ENCODE peak calls at places on chromosomes 6 and 20, in five cellular contexts. I is neural crest cell, S is brain microvascular endothelial cell, B is neural progenitor cell, N is heart right ventricle. K is an unnamed sample.

GRCh38 chr6:44177691-44178423 is 19.2 kb downstream of the CAPN11 start:
- DNase-seq in I (no peak), S (peak), B (peak), N (peak), K (no peak)

GRCh38 chr6:147699637-147700036 is 191.1 kb downstream of the SAMD5 start:
- DNase-seq in I (no peak), S (peak), B (no peak), N (no peak), K (no peak)

GRCh38 chr6:43743682-43744381 is 26.2 kb upstream of the VEGFA start:
- DNase-seq in I (no peak), S (no peak), B (no peak), N (no peak), K (no peak)

GRCh38 chr6:106223300-106223930 is 102.1 kb downstream of the ATG5 start:
- DNase-seq in I (peak), S (peak), B (peak), N (peak), K (peak)

GRCh38 chr6:75203721-75204120 is 2.1 kb downstream of the COL12A1 start:
- DNase-seq in I (no peak), S (no peak), B (no peak), N (no peak), K (no peak)

GRCh38 chr6:144151010-144151727 is 852 bp downstream of the STX11 start:
- DNase-seq in I (no peak), S (no peak), B (peak), N (no peak), K (peak)

GRCh38 chr6:47094351-47094925 is 52.3 kb upstream of the ADGRF1 start:
- DNase-seq in I (no peak), S (no peak), B (no peak), N (no peak), K (no peak)

GRCh38 chr6:53023323-53023722 is 28.2 kb upstream of the GSTA4 start:
- DNase-seq in I (no peak), S (no peak), B (no peak), N (no peak), K (no peak)

GRCh38 chr6:37489697-37490336 is 9.9 kb downstream of the CCDC167 start:
- DNase-seq in I (no peak), S (peak), B (no peak), N (no peak), K (no peak)

GRCh38 chr6:47146426-47147174 is 104.5 kb upstream of the ADGRF1 start:
- DNase-seq in I (no peak), S (no peak), B (peak), N (no peak), K (no peak)

GRCh38 chr6:168469198-168469943 is 28.4 kb downstream of the SMOC2 start:
- DNase-seq in I (no peak), S (no peak), B (peak), N (peak), K (no peak)

DNA sequence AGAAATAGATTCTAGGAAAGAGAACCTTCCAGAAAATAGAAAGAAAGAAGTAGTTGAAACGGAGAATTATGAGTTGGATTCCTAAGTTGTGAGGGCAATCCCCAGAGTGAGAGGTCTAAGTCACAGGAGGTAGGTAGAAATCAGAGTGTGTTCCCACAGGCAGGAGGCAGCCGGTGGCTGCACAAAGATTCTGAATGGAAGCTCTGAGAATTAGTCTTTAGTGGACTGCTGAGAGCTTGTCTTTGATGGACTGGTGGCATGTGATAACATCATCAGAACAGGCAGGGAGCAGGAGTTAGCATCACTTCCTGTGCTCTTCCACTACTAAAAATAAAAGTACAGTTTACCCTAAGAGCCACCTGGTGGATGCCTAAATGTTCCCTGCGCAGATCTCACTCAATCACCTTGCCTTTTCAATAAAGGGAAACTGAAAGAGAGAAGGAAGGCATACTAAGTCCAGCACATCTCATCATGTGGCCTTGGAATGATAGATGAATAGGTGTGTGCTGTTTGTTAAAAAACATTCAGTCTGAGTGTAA is 294.6 kb upstream of the POU3F2 start:
- DNase-seq in I (no peak), S (no peak), B (no peak), N (no peak), K (no peak)
- TF ChIP-seq CTCF in I (peak), S (peak), B (peak), N (no peak), K (no peak)

GRCh38 chr6:41371461-41371991 is 36.1 kb downstream of the NCR2 start:
- DNase-seq in I (peak), S (peak), B (peak), N (peak), K (no peak)
- TF ChIP-seq CTCF in I (peak), S (peak), B (peak), N (peak), K (no peak)

GRCh38 chr6:45780523-45780922 is 235.1 kb downstream of the CLIC5 start:
- DNase-seq in I (no peak), S (no peak), B (no peak), N (no peak), K (no peak)
- TF ChIP-seq CTCF in I (no peak), S (no peak), B (no peak), N (no peak), K (no peak)

DNA sequence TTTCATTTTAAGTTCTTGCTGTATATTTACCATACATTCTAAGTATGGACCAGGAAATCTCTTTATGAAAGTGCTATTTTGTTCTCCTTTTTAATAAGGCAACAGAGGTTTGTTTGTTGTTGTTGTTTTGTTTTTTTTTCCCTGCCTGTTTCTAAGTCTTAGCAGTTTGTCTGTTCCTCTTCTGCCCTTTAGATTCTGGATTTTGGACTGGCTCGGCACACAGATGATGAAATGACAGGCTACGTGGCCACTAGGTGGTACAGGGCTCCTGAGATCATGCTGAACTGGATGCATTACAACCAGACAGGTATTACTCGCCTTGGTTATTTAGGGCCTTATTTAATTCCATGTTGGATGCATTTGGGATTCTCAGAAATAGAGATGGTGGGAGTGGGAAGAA is 48.0 kb downstream of the MAPK14 start:
- DNase-seq in I (no peak), S (no peak), B (no peak), N (no peak), K (no peak)
- TF ChIP-seq CTCF in I (peak), S (peak), B (peak), N (no peak), K (peak)

GRCh38 chr6:137373296-137373695 is 120.9 kb downstream of the OLIG3 start:
- DNase-seq in I (no peak), S (no peak), B (no peak), N (no peak), K (no peak)

GRCh38 chr6:137372532-137372931 is 121.7 kb downstream of the OLIG3 start:
- DNase-seq in I (no peak), S (no peak), B (no peak), N (no peak), K (no peak)

GRCh38 chr6:137370871-137371633 is 123.1 kb downstream of the OLIG3 start:
- DNase-seq in I (no peak), S (no peak), B (no peak), N (no peak), K (no peak)

GRCh38 chr6:137369135-137369534 is 125.1 kb downstream of the OLIG3 start:
- DNase-seq in I (no peak), S (no peak), B (no peak), N (no peak), K (no peak)

DNA sequence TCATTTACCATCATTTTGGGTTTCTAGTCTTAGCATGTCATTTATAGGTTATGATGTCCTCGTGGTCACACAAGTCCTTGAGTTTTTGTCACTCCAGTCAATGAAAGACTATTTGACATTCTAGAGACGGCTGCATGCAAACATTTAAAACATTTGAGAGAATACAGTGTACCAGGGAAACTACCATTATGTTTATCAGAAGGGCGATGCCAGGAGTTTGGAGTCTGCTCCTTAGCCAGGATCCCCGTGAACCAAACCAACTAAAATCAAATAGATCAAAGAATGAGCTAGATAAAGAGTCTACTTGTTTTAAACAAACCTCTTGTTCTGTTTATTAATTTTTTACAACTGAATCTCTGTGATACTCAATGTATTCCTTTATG is 122.6 kb downstream of the OLIG3 start:
- DNase-seq in I (no peak), S (no peak), B (no peak), N (no peak), K (no peak)
- TF ChIP-seq CTCF in I (no peak), S (no peak), B (no peak), N (no peak), K (no peak)

DNA sequence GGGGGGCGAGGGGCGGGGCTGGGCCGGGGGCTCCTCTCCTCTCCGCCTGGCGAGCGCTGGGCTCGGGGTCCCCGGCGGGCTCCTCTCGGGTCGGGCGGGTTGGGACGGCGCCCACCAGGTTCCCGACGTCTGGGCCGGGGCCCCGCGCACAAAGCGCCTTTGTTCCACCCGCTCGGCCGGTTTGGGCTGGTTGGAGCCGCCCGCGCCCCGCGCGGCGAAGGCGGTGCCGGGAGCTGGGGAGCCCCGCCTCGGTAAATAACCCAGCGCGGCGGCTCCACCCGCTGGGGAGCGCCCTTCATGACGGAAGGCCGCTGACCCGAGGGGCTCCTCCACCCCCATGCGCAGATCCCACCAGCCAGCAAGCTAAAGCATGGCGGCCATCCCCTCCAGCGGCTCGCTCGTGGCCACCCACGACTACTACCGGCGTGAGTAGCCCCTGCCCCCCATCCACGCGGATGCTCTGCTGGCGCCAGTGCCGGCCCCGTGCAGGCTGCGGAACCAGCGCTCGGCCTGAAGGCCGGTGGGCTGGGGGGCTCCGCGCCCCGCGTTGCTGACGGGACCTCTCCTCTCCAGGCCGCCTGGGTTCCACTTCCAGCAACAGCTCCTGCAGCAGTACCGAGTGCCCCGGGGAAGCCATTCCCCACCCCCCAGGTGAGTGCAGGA is 505 bp downstream of the PPDPF start:
- DNase-seq in I (peak), S (peak), B (peak), N (peak), K (peak)
- TF ChIP-seq CTCF in I (peak), S (no peak), B (peak), N (peak), K (no peak)

GRCh38 chr20:22106308-22106938 is 401.0 kb downstream of the PAX1 start:
- DNase-seq in I (no peak), S (peak), B (peak), N (no peak), K (no peak)
- TF ChIP-seq CTCF in I (peak), S (no peak), B (peak), N (peak), K (no peak)

GRCh38 chr6:31791324-31792089 is 4.0 kb downstream of the VARS1 start:
- DNase-seq in I (peak), S (peak), B (peak), N (peak), K (no peak)
- TF ChIP-seq CTCF in I (peak), S (peak), B (peak), N (peak), K (no peak)

K was measured in natural killer cell.